ENCODE peak calls at places on chromosomes 6 and 20, in nine cellular contexts. F, T, N, A, U, M, D, L and H are unnamed samples.

GRCh38 chr6:3390698-3391097 is 66.2 kb downstream of the SLC22A23 start:
- DNase-seq in F (peak; percentile 71), T (peak; percentile 81), N (peak; percentile 70), A (peak; percentile 96), U (peak; percentile 45), M (no peak), D (no peak), L (peak; percentile 57), H (no peak)

GRCh38 chr6:42702200-42702599 is 20.2 kb downstream of the PRPH2 start:
- DNase-seq in F (no peak), T (no peak), N (no peak), A (peak; percentile 65), U (no peak), M (no peak), D (peak; percentile 78), L (no peak), H (no peak)

GRCh38 chr6:119834418-119834817 is 484.9 kb upstream of the MAN1A1 start:
- DNase-seq in F (no peak), T (no peak), N (no peak), A (peak; percentile 29), U (no peak), M (no peak), D (no peak), L (no peak), H (no peak)

GRCh38 chr6:169250660-169251059 is 3.0 kb downstream of the THBS2 start:
- DNase-seq in F (no peak), T (no peak), N (no peak), A (peak; percentile 76), U (no peak), M (no peak), D (peak; percentile 66), L (no peak), H (no peak)

GRCh38 chr20:2840967-2841531 is 504 bp downstream of the VPS16 start:
- DNase-seq in F (peak; percentile 61), T (peak; percentile 87), N (peak; percentile 16), A (peak; percentile 14), U (peak; percentile 67), M (no peak), D (peak; percentile 46), L (peak; percentile 75), H (no peak)

GRCh38 chr6:34476462-34476861 is 10.6 kb downstream of the PACSIN1 start:
- DNase-seq in F (no peak), T (peak; percentile 46), N (no peak), A (no peak), U (no peak), M (no peak), D (no peak), L (no peak), H (no peak)

GRCh38 chr6:139888691-139889122 is 514.3 kb upstream of the CITED2 start:
- DNase-seq in F (no peak), T (no peak), N (no peak), A (no peak), U (no peak), M (no peak), D (peak; percentile 97), L (no peak), H (peak; percentile 48)

GRCh38 chr6:87701676-87702588 is at the start of gene AKIRIN2:
- DNase-seq in F (peak; percentile 95), T (peak; percentile 98), N (peak; percentile 97), A (peak; percentile 96), U (peak; percentile 96), M (peak; percentile 99), D (peak; percentile 100), L (peak; percentile 97), H (peak; percentile 97)

GRCh38 chr20:63322146-63322922 is 29.3 kb downstream of the COL20A1 start:
- DNase-seq in F (no peak), T (no peak), N (no peak), A (no peak), U (no peak), M (no peak), D (no peak), L (no peak), H (no peak)

GRCh38 chr20:4782373-4782772 is 60.7 kb downstream of the PRND start:
- DNase-seq in F (no peak), T (no peak), N (no peak), A (no peak), U (no peak), M (no peak), D (no peak), L (no peak), H (no peak)

GRCh38 chr6:32953775-32954174 is 878 bp upstream of the HLA-DMA start:
- DNase-seq in F (no peak), T (no peak), N (no peak), A (no peak), U (no peak), M (no peak), D (no peak), L (no peak), H (no peak)

GRCh38 chr6:35055906-35056305 is 85.2 kb downstream of the TCP11 start:
- DNase-seq in F (no peak), T (no peak), N (no peak), A (no peak), U (no peak), M (no peak), D (no peak), L (no peak), H (no peak)

GRCh38 chr20:46398963-46399362 is 7.5 kb downstream of the ELMO2 start:
- DNase-seq in F (no peak), T (no peak), N (no peak), A (no peak), U (no peak), M (no peak), D (no peak), L (no peak), H (no peak)

GRCh38 chr20:46399401-46399800 is 7.0 kb downstream of the ELMO2 start:
- DNase-seq in F (no peak), T (no peak), N (peak; percentile 54), A (peak; percentile 8), U (no peak), M (peak; percentile 12), D (no peak), L (no peak), H (no peak)

GRCh38 chr20:46401478-46401860 is 4.9 kb downstream of the ELMO2 start:
- DNase-seq in F (no peak), T (no peak), N (no peak), A (no peak), U (no peak), M (no peak), D (no peak), L (no peak), H (no peak)

GRCh38 chr20:46400828-46401477 is 5.5 kb downstream of the ELMO2 start:
- DNase-seq in F (no peak), T (no peak), N (no peak), A (peak; percentile 20), U (no peak), M (peak; percentile 74), D (peak; percentile 84), L (no peak), H (no peak)

DNA sequence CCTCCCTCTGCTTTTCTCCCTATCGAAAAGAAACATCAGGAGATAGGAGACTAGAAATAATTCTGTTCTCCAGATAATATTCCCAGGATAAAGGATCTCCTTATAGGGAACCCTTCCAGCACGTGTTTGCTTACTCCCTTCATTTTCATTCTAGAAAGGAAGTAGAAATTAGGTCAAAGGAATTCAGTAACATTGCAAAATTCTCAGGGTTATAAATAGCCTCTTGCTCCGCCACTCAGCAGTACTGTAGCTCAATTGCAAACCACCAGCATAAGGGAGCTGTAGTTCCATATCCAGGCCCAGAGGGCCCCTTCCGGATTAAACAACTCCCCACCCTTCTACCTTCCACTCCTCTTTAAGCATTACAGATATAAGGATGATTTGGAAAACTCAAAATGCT is 6.2 kb downstream of the ELMO2 start:
- DNase-seq in F (no peak), T (peak; percentile 50), N (no peak), A (no peak), U (no peak), M (no peak), D (peak; percentile 38), L (peak; percentile 20), H (no peak)
- H3K27ac ChIP-seq in F (peak overlapping the region; percentile 83), T (peak overlapping the region; percentile 53), N (peak overlapping the region; percentile 98), A (no peak overlapping the region), U (peak overlapping the region; percentile 75), M (peak overlapping the region; percentile 84), D (no peak overlapping the region), L (peak overlapping the region; percentile 58), H (no peak overlapping the region)

DNA sequence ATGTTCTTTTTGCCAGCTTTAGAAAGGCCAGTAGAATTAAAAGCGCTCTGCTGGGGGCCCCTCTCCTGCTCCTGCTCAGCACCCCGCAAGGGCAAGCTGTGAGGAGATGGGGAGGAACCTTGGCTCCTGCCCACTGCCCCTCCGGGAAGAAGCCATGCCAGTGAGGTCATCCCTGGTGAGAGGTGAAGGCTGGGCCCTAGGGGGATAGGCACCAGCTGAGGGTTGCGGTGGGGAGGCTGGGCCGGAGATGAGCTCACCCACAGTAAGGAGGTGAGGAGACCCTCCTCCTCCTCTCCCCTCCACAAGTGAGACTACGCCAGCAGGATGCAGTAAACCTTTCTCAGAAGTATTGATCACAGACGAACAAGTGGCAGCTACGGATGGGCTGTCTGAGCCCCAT is 32.1 kb downstream of the LRFN2 start:
- DNase-seq in F (no peak), T (no peak), N (no peak), A (no peak), U (no peak), M (no peak), D (peak; percentile 13), L (no peak), H (no peak)
- H3K27ac ChIP-seq in F (no peak overlapping the region), T (no peak overlapping the region), N (no peak overlapping the region), A (no peak overlapping the region), U (no peak overlapping the region), M (no peak overlapping the region), D (no peak overlapping the region), L (no peak overlapping the region), H (no peak overlapping the region)

DNA sequence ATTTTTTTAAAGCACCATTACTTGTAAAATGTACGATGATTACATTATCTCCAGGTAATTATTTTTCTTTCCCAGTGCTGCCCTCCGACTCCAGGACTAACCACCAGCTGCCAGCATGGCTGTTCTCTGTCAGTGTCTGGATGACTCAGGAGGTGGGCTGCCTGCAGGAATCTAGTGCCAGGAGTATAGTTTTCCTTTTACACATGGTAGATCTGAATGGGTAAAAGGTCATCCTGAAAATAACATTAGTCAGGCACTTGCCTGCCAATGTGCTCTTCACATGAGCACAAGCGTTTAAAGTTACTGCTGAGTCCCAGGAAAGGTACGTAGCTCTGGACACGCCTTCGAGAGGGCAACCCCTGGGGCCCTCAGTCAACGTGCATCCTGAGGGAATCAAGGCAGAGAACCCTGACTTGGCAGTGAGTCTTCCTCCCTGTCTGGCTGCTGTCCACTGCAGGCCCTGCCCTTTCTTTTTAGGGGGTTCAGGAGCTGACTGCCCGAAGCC is 2.4 kb downstream of the DYNLT1 start:
- DNase-seq in F (no peak), T (no peak), N (no peak), A (peak; percentile 93), U (peak; percentile 50), M (no peak), D (no peak), L (peak; percentile 46), H (no peak)
- H3K27ac ChIP-seq in F (peak overlapping the region; percentile 94), T (peak overlapping the region; percentile 63), N (no peak overlapping the region), A (peak overlapping the region; percentile 93), U (peak overlapping the region; percentile 99), M (peak overlapping the region; percentile 96), D (no peak overlapping the region), L (peak overlapping the region; percentile 97), H (no peak overlapping the region)

DNA sequence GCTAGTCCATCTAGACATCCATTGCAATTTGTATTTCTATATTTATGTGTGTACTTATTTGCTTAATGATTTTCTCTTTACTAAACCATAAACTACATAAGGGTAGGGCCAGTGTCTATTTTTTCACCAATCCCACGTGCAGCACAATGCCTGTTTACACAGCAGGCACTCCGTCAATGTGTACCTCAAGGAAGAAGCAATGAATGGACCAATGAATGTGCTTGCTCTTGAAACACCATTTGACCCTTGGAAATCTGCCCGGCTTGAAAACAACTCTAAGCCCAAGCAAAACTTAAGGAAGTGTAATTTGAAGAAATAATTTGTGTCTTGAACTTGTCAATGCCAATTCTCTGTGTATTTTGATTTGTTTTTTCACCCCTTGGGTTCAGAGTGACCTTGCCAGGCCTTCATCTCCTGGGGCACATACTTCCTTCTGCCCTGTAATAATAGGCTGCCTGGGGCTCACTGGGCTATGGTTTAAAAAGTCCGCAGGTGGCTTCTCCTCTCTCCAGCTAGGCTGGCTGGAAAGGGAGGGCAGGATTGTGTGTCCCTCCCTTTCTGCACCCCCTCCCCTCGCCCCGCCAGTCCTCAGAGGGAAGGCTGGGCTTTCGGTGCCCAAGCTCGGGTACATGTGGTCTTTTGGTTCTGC is 140.8 kb upstream of the ARMC2 start:
- DNase-seq in F (no peak), T (no peak), N (peak; percentile 44), A (no peak), U (no peak), M (no peak), D (no peak), L (no peak), H (no peak)
- H3K27ac ChIP-seq in F (no peak overlapping the region), T (no peak overlapping the region), N (no peak overlapping the region), A (no peak overlapping the region), U (no peak overlapping the region), M (no peak overlapping the region), D (no peak overlapping the region), L (no peak overlapping the region), H (no peak overlapping the region)